ENCODE peak calls at places on chromosomes 1 and 21, in five cellular contexts. Q is tibial artery, D is lower lobe of right lung, V is NT2/D1, K is GM12878. P is an unnamed sample. For H3K36me3, the result is how much of the 10 kb centered on the place peaks cover.

GRCh38 chr1:6275826-6276764 is 15.2 kb upstream of the GPR153 start:
- DNase-seq in K (no peak), V (no peak), Q (peak), D (no peak), P (no peak)

GRCh38 chr1:30525631-30525979 is 197.8 kb downstream of the MATN1 start:
- DNase-seq in D (no peak), Q (no peak), V (no peak), K (no peak), P (no peak)

GRCh38 chr1:9718006-9718680 is 66.6 kb downstream of the PIK3CD start:
- DNase-seq in V (no peak), D (no peak), K (no peak), Q (no peak), P (no peak)

GRCh38 chr1:45629035-45629434 is 5.2 kb upstream of the CCDC17 start:
- DNase-seq in K (no peak), Q (no peak), V (no peak), D (no peak), P (no peak)

GRCh38 chr1:212283741-212284140 is 1.5 kb upstream of the PPP2R5A start:
- DNase-seq in D (no peak), Q (no peak), K (no peak), V (no peak), P (no peak)

GRCh38 chr1:9719978-9720722 is 68.6 kb downstream of the PIK3CD start:
- DNase-seq in K (no peak), D (no peak), Q (no peak), V (no peak), P (no peak)

GRCh38 chr21:15293251-15293650 is 228.5 kb upstream of the NRIP1 start:
- DNase-seq in V (peak), D (no peak), K (no peak), Q (no peak), P (no peak)

GRCh38 chr1:41361495-41362356 is 492 bp downstream of the FOXO6 start:
- DNase-seq in K (no peak), D (no peak), Q (no peak), V (no peak), P (no peak)

GRCh38 chr1:59393211-59394180 is 96.6 kb downstream of the FGGY start:
- DNase-seq in Q (peak), D (no peak), V (no peak), K (no peak), P (peak)

GRCh38 chr1:54546651-54547348 is 1.2 kb upstream of the ACOT11 start:
- DNase-seq in Q (no peak), K (no peak), D (no peak), V (no peak), P (no peak)

GRCh38 chr1:28506907-28507246 is 1.0 kb downstream of the RCC1 start:
- DNase-seq in V (no peak), D (no peak), K (no peak), Q (no peak), P (no peak)

GRCh38 chr1:203197625-203198024 is 11.1 kb upstream of the CHI3L1 start:
- DNase-seq in Q (no peak), K (no peak), D (no peak), V (peak), P (no peak)

GRCh38 chr1:246435421-246436041 is 71.5 kb downstream of the SMYD3 start:
- DNase-seq in Q (no peak), V (no peak), K (no peak), D (no peak), P (no peak)

GRCh38 chr21:18460979-18461378 is 57.4 kb upstream of the TMPRSS15 start:
- DNase-seq in Q (no peak), V (no peak), K (no peak), D (no peak), P (no peak)

GRCh38 chr1:12480748-12481362 is 137.2 kb downstream of the DHRS3 start:
- DNase-seq in D (no peak), Q (no peak), V (peak), K (no peak), P (peak)

GRCh38 chr1:230986976-230987375 is 8.1 kb downstream of the ARV1 start:
- DNase-seq in K (no peak), Q (no peak), D (no peak), V (no peak), P (no peak)

GRCh38 chr1:41357451-41358151 is 3.6 kb upstream of the FOXO6 start:
- DNase-seq in K (no peak), D (no peak), Q (no peak), V (no peak), P (no peak)

GRCh38 chr1:8903908-8904650 is 25.6 kb upstream of the ENO1 start:
- DNase-seq in V (no peak), Q (peak), K (no peak), D (no peak), P (no peak)

GRCh38 chr1:180627411-180627810 is 4.4 kb upstream of the XPR1 start:
- DNase-seq in D (no peak), V (no peak), Q (no peak), K (no peak), P (no peak)

GRCh38 chr1:18764362-18764761 is 95.1 kb downstream of the TAS1R2 start:
- DNase-seq in D (no peak), Q (no peak), V (no peak), K (no peak), P (no peak)

GRCh38 chr1:115063238-115063901 is 25.9 kb downstream of the TSPAN2 start:
- DNase-seq in Q (no peak), K (no peak), D (no peak), V (no peak), P (no peak)

GRCh38 chr1:205950826-205951549 is 7.7 kb upstream of the SLC26A9 start:
- DNase-seq in D (no peak), V (no peak), K (no peak), Q (peak), P (no peak)

GRCh38 chr1:17441993-17442357 is 2.5 kb upstream of the RCC2 start:
- DNase-seq in D (no peak), Q (no peak), V (no peak), K (no peak), P (no peak)

GRCh38 chr1:7953850-7954609 is 7.5 kb upstream of the PARK7 start:
- DNase-seq in Q (peak), D (peak), V (peak), K (peak), P (peak)

GRCh38 chr1:4696753-4697152 is 42.3 kb downstream of the AJAP1 start:
- DNase-seq in V (no peak), Q (no peak), K (no peak), D (no peak), P (no peak)
- H3K4me3 ChIP-seq in V (no peak), Q (no peak), K (no peak), D (no peak), P (no peak)

DNA sequence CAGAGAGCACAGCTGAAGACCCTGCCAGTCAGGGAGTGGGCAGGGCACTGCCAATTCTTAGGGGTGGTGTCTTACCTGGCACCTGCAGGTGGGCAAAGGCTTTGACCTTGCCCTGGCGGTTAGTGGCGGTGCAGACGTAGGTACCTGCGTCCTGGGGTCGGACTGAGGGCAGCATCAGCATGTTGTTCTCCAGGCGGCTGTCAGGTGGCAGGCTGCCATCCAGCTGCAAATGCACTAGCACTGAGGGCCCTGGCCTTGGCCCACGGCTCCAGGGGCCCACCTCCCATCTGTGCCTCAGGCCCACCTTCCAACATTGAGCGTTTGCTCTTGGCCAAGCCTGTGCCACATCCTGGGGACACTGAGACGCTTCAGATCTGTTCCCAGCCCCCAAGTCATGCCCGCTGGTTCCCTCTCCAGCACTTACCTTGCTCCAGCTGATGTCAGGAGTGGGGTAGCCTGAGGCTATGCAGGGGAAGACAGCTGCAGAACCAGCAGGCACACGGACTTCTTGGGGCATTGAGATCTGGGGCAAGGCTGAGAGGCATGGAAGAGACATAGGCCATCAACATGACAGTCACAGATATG is 21.4 kb downstream of the LDLRAD2 start:
- DNase-seq in D (no peak), Q (no peak), V (no peak), K (no peak), P (no peak)
- H3K36me3 ChIP-seq in D (half or more), Q (half or more), V (half or more), K (under half), P (under half)

GRCh38 chr1:31760422-31760900 is 3.7 kb downstream of the ADGRB2 start:
- DNase-seq in K (no peak), Q (no peak), V (no peak), D (no peak), P (no peak)
- H3K4me3 ChIP-seq in K (no peak), Q (peak), V (peak), D (peak), P (no peak)

DNA sequence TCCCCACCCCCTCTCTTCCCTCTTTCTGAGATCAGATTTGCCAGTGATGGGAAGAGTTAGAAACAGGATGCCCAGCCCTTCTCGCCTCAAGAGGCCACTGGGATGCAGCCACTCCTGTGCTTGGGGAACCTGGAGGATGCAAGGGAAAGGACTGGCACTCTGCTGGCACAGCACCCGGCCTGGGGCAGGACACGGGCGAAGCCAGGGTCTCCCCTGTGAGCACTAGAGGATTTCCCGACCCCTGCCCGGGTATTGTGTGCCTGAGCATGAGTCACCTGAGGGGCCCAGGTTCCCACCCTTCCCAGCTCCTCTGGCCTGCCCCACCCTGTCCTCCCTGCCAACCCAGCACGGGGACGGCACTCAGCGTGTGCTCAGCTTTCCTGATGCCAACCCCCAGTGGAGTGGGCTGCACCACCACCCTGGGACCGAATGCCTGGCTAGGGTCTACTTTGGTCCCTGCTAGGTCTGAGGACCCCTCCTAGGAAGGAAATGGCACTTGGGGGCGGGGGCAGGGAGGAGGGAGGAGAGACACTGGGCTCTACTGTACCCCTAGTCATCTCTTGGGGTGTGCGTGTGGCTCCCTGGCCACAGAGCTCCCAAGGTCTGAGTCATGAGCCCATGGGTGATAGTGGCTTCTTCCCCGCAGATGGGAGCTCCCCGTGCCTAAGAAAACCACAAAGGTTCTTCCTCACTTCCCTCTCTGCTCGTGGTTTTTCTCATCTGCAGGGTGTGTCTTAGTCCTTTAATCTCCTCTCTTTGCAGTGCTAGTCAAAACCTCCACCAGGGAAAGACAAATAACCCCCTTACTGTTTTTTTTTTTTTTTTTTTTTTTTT is 12.4 kb downstream of the LMNA start:
- DNase-seq in D (peak), K (peak), V (no peak), Q (peak), P (peak)
- H3K36me3 ChIP-seq in D (under half), K (under half), V (under half), Q (under half), P (under half)

DNA sequence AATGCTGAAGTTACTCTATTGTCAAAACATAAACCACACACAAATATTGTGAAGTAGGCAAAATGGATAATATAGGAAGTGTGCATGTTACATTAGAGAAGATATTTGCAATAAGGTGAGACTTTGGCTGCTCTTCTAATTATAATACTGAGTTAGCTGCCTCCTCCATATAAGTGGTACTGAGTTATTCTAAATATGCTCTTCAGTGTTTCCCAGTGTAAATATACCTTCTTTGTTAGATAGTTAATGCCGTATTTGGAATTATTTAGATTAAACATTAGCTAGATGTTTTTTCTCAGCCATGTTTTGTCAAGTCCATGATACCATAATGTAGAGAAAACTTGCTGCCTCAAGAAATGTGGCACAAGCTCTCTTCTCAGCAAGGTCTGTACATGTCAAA is 186.4 kb downstream of the PTPRC start:
- DNase-seq in K (no peak), D (no peak), V (no peak), Q (no peak), P (no peak)
- H3K4me3 ChIP-seq in K (no peak), D (no peak), V (no peak), Q (no peak), P (no peak)

GRCh38 chr1:36268981-36269380 is 37.2 kb upstream of the SH3D21 start:
- DNase-seq in D (no peak), K (no peak), Q (no peak), V (no peak), P (no peak)
- H3K36me3 ChIP-seq in D (half or more), K (under half), Q (under half), V (half or more), P (under half)

GRCh38 chr1:150162582-150162861 is 12.8 kb downstream of the PLEKHO1 start:
- DNase-seq in V (no peak), Q (no peak), D (no peak), K (no peak), P (no peak)
- H3K4me3 ChIP-seq in V (peak), Q (peak), D (peak), K (peak), P (no peak)